ENCODE peak calls at places on chromosomes 7 and 10, in eight cellular contexts. One of them, this sample, is unnamed.

GRCh38 chr7:35253680-35254495 is at the start of gene TBX20:
- DNase-seq in occipital lobe: no peak
- DNase-seq in spleen: peak
- DNase-seq in NCI-H1694 treated with DMSO at 0.1 percent for 48 hours: no peak
- DNase-seq in H7: peak
- DNase-seq in posterior vena cava: peak
- DNase-seq in chondrocyte: no peak
- DNase-seq in posterior cingulate gyrus: no peak
- DNase-seq in this sample: no peak

GRCh38 chr7:88200793-88201192 is 19.0 kb downstream of the SRI start:
- DNase-seq in NCI-H1694 treated with DMSO at 0.1 percent for 48 hours: peak
- DNase-seq in posterior cingulate gyrus: no peak
- DNase-seq in spleen: no peak
- DNase-seq in H7: peak
- DNase-seq in occipital lobe: no peak
- DNase-seq in chondrocyte: no peak
- DNase-seq in posterior vena cava: no peak
- DNase-seq in this sample: no peak

GRCh38 chr10:269440-270074 is 134.3 kb downstream of the ZMYND11 start:
- DNase-seq in posterior vena cava: no peak
- DNase-seq in spleen: no peak
- DNase-seq in occipital lobe: no peak
- DNase-seq in chondrocyte: no peak
- DNase-seq in NCI-H1694 treated with DMSO at 0.1 percent for 48 hours: no peak
- DNase-seq in H7: peak
- DNase-seq in posterior cingulate gyrus: no peak
- DNase-seq in this sample: no peak

GRCh38 chr7:20395094-20395493 is 64.4 kb downstream of the ITGB8 start:
- DNase-seq in chondrocyte: no peak
- DNase-seq in occipital lobe: no peak
- DNase-seq in posterior cingulate gyrus: no peak
- DNase-seq in NCI-H1694 treated with DMSO at 0.1 percent for 48 hours: no peak
- DNase-seq in spleen: no peak
- DNase-seq in posterior vena cava: no peak
- DNase-seq in H7: no peak
- DNase-seq in this sample: no peak

GRCh38 chr7:74488518-74488917 is 34.8 kb downstream of the GTF2IRD1 start:
- DNase-seq in posterior cingulate gyrus: no peak
- DNase-seq in posterior vena cava: no peak
- DNase-seq in H7: no peak
- DNase-seq in chondrocyte: no peak
- DNase-seq in NCI-H1694 treated with DMSO at 0.1 percent for 48 hours: no peak
- DNase-seq in spleen: no peak
- DNase-seq in occipital lobe: no peak
- DNase-seq in this sample: no peak

GRCh38 chr7:36154255-36155212 is 1.5 kb downstream of the EEPD1 start:
- DNase-seq in posterior cingulate gyrus: no peak
- DNase-seq in chondrocyte: no peak
- DNase-seq in NCI-H1694 treated with DMSO at 0.1 percent for 48 hours: no peak
- DNase-seq in spleen: peak
- DNase-seq in posterior vena cava: no peak
- DNase-seq in occipital lobe: no peak
- DNase-seq in H7: no peak
- DNase-seq in this sample: no peak

GRCh38 chr7:151792011-151792410 is 84.9 kb downstream of the PRKAG2 start:
- DNase-seq in chondrocyte: no peak
- DNase-seq in posterior cingulate gyrus: no peak
- DNase-seq in occipital lobe: no peak
- DNase-seq in NCI-H1694 treated with DMSO at 0.1 percent for 48 hours: no peak
- DNase-seq in H7: peak
- DNase-seq in spleen: no peak
- DNase-seq in posterior vena cava: no peak
- DNase-seq in this sample: no peak

GRCh38 chr10:130039141-130039540 is 71.5 kb downstream of the C10orf143 start:
- DNase-seq in spleen: no peak
- DNase-seq in chondrocyte: no peak
- DNase-seq in NCI-H1694 treated with DMSO at 0.1 percent for 48 hours: no peak
- DNase-seq in posterior cingulate gyrus: no peak
- DNase-seq in posterior vena cava: no peak
- DNase-seq in H7: no peak
- DNase-seq in occipital lobe: no peak
- DNase-seq in this sample: no peak

GRCh38 chr10:104300736-104301292 is 31.8 kb downstream of the GSTO2 start:
- DNase-seq in posterior vena cava: no peak
- DNase-seq in H7: no peak
- DNase-seq in spleen: no peak
- DNase-seq in occipital lobe: peak
- DNase-seq in posterior cingulate gyrus: peak
- DNase-seq in NCI-H1694 treated with DMSO at 0.1 percent for 48 hours: peak
- DNase-seq in chondrocyte: no peak
- DNase-seq in this sample: peak

GRCh38 chr7:108497082-108497725 is 28.7 kb downstream of the PNPLA8 start:
- DNase-seq in chondrocyte: no peak
- DNase-seq in posterior vena cava: no peak
- DNase-seq in spleen: no peak
- DNase-seq in posterior cingulate gyrus: peak
- DNase-seq in occipital lobe: no peak
- DNase-seq in NCI-H1694 treated with DMSO at 0.1 percent for 48 hours: peak
- DNase-seq in H7: peak
- DNase-seq in this sample: peak

GRCh38 chr10:62528441-62528840 is 154.3 kb downstream of the ZNF365 start:
- DNase-seq in posterior vena cava: no peak
- DNase-seq in spleen: no peak
- DNase-seq in chondrocyte: no peak
- DNase-seq in posterior cingulate gyrus: no peak
- DNase-seq in H7: no peak
- DNase-seq in NCI-H1694 treated with DMSO at 0.1 percent for 48 hours: no peak
- DNase-seq in occipital lobe: no peak
- DNase-seq in this sample: no peak

GRCh38 chr7:100169147-100169850 is 882 bp upstream of the GAL3ST4 start:
- DNase-seq in spleen: peak
- DNase-seq in posterior vena cava: peak
- DNase-seq in occipital lobe: no peak
- DNase-seq in posterior cingulate gyrus: no peak
- DNase-seq in NCI-H1694 treated with DMSO at 0.1 percent for 48 hours: no peak
- DNase-seq in H7: peak
- DNase-seq in chondrocyte: peak
- DNase-seq in this sample: no peak

GRCh38 chr7:96297873-96298272 is 24.0 kb downstream of the SLC25A13 start:
- DNase-seq in spleen: no peak
- DNase-seq in occipital lobe: peak
- DNase-seq in chondrocyte: no peak
- DNase-seq in posterior vena cava: no peak
- DNase-seq in posterior cingulate gyrus: peak
- DNase-seq in H7: no peak
- DNase-seq in NCI-H1694 treated with DMSO at 0.1 percent for 48 hours: no peak
- DNase-seq in this sample: no peak

GRCh38 chr7:102934267-102934666 is 21.5 kb downstream of the LRRC17 start:
- DNase-seq in occipital lobe: no peak
- DNase-seq in posterior vena cava: no peak
- DNase-seq in H7: no peak
- DNase-seq in NCI-H1694 treated with DMSO at 0.1 percent for 48 hours: no peak
- DNase-seq in posterior cingulate gyrus: no peak
- DNase-seq in spleen: no peak
- DNase-seq in chondrocyte: no peak
- DNase-seq in this sample: no peak

GRCh38 chr10:113099431-113100298 is 149.6 kb downstream of the TCF7L2 start:
- DNase-seq in NCI-H1694 treated with DMSO at 0.1 percent for 48 hours: no peak
- DNase-seq in H7: no peak
- DNase-seq in spleen: no peak
- DNase-seq in posterior vena cava: no peak
- DNase-seq in occipital lobe: no peak
- DNase-seq in chondrocyte: no peak
- DNase-seq in posterior cingulate gyrus: no peak
- DNase-seq in this sample: peak

GRCh38 chr10:98929709-98930108 is 305.9 kb downstream of the HPSE2 start:
- DNase-seq in posterior vena cava: no peak
- DNase-seq in posterior cingulate gyrus: no peak
- DNase-seq in H7: no peak
- DNase-seq in NCI-H1694 treated with DMSO at 0.1 percent for 48 hours: no peak
- DNase-seq in spleen: no peak
- DNase-seq in chondrocyte: no peak
- DNase-seq in occipital lobe: no peak
- DNase-seq in this sample: no peak

GRCh38 chr7:27992092-27992491 is 188.5 kb downstream of the JAZF1 start:
- DNase-seq in posterior vena cava: no peak
- DNase-seq in spleen: no peak
- DNase-seq in chondrocyte: no peak
- DNase-seq in H7: no peak
- DNase-seq in posterior cingulate gyrus: no peak
- DNase-seq in NCI-H1694 treated with DMSO at 0.1 percent for 48 hours: peak
- DNase-seq in occipital lobe: no peak
- DNase-seq in this sample: no peak

GRCh38 chr7:157466473-157467261 is 129.9 kb downstream of the DNAJB6 start:
- DNase-seq in NCI-H1694 treated with DMSO at 0.1 percent for 48 hours: no peak
- DNase-seq in chondrocyte: no peak
- DNase-seq in posterior vena cava: no peak
- DNase-seq in posterior cingulate gyrus: no peak
- DNase-seq in occipital lobe: no peak
- DNase-seq in H7: peak
- DNase-seq in spleen: peak
- DNase-seq in this sample: no peak

GRCh38 chr7:130734525-130735272 is 692 bp upstream of the KLF14 start:
- DNase-seq in spleen: no peak
- DNase-seq in NCI-H1694 treated with DMSO at 0.1 percent for 48 hours: peak
- DNase-seq in H7: peak
- DNase-seq in occipital lobe: no peak
- DNase-seq in posterior vena cava: no peak
- DNase-seq in chondrocyte: no peak
- DNase-seq in posterior cingulate gyrus: no peak
- DNase-seq in this sample: no peak

GRCh38 chr10:123860856-123861255 is 30.8 kb downstream of the CPXM2 start:
- DNase-seq in posterior cingulate gyrus: no peak
- DNase-seq in chondrocyte: no peak
- DNase-seq in occipital lobe: no peak
- DNase-seq in NCI-H1694 treated with DMSO at 0.1 percent for 48 hours: no peak
- DNase-seq in spleen: no peak
- DNase-seq in posterior vena cava: no peak
- DNase-seq in H7: no peak
- DNase-seq in this sample: no peak

GRCh38 chr10:91511549-91512330 is 101.6 kb downstream of the HECTD2 start:
- DNase-seq in spleen: no peak
- DNase-seq in chondrocyte: no peak
- DNase-seq in H7: no peak
- DNase-seq in posterior cingulate gyrus: no peak
- DNase-seq in posterior vena cava: no peak
- DNase-seq in NCI-H1694 treated with DMSO at 0.1 percent for 48 hours: no peak
- DNase-seq in occipital lobe: no peak
- DNase-seq in this sample: no peak

GRCh38 chr10:112711366-112711765 is 238.7 kb upstream of the TCF7L2 start:
- DNase-seq in chondrocyte: no peak
- DNase-seq in H7: no peak
- DNase-seq in posterior vena cava: no peak
- DNase-seq in spleen: no peak
- DNase-seq in occipital lobe: no peak
- DNase-seq in posterior cingulate gyrus: no peak
- DNase-seq in NCI-H1694 treated with DMSO at 0.1 percent for 48 hours: no peak
- DNase-seq in this sample: no peak

GRCh38 chr10:127899766-127900382 is 7.0 kb upstream of the PTPRE start:
- DNase-seq in NCI-H1694 treated with DMSO at 0.1 percent for 48 hours: no peak
- DNase-seq in spleen: no peak
- DNase-seq in chondrocyte: no peak
- DNase-seq in H7: no peak
- DNase-seq in posterior cingulate gyrus: no peak
- DNase-seq in posterior vena cava: no peak
- DNase-seq in occipital lobe: no peak
- DNase-seq in this sample: no peak

GRCh38 chr10:91287276-91287675 is 66.8 kb downstream of the PCGF5 start:
- DNase-seq in posterior cingulate gyrus: no peak
- DNase-seq in H7: no peak
- DNase-seq in NCI-H1694 treated with DMSO at 0.1 percent for 48 hours: no peak
- DNase-seq in chondrocyte: no peak
- DNase-seq in occipital lobe: no peak
- DNase-seq in spleen: no peak
- DNase-seq in posterior vena cava: no peak
- DNase-seq in this sample: no peak

GRCh38 chr10:84291389-84291788 is 37.0 kb upstream of the CCSER2 start:
- DNase-seq in occipital lobe: no peak
- DNase-seq in posterior cingulate gyrus: no peak
- DNase-seq in chondrocyte: no peak
- DNase-seq in NCI-H1694 treated with DMSO at 0.1 percent for 48 hours: no peak
- DNase-seq in spleen: no peak
- DNase-seq in H7: peak
- DNase-seq in posterior vena cava: no peak
- DNase-seq in this sample: peak

GRCh38 chr10:71392292-71392691 is 4.4 kb upstream of the CDH23 start:
- DNase-seq in NCI-H1694 treated with DMSO at 0.1 percent for 48 hours: no peak
- DNase-seq in occipital lobe: no peak
- DNase-seq in posterior cingulate gyrus: no peak
- DNase-seq in H7: no peak
- DNase-seq in chondrocyte: no peak
- DNase-seq in spleen: no peak
- DNase-seq in posterior vena cava: no peak
- DNase-seq in this sample: no peak

GRCh38 chr7:66039094-66039493 is 36.5 kb upstream of the ASL start:
- DNase-seq in occipital lobe: no peak
- DNase-seq in posterior vena cava: peak
- DNase-seq in spleen: no peak
- DNase-seq in posterior cingulate gyrus: no peak
- DNase-seq in H7: no peak
- DNase-seq in NCI-H1694 treated with DMSO at 0.1 percent for 48 hours: no peak
- DNase-seq in chondrocyte: no peak
- DNase-seq in this sample: no peak